ENCODE peak calls at places on chromosome 18, in seven cellular contexts. One of them, this sample, is unnamed.

GRCh38 chr18:9974279-9974915 is 60.6 kb downstream of the VAPA start:
- DNase-seq in NCI-H2107: no peak
- DNase-seq in HL-60: no peak
- DNase-seq in HT-29: no peak
- DNase-seq in NCI-H774: no peak
- DNase-seq in RPMI8226: no peak
- DNase-seq in fibroblast of mammary gland: no peak
- DNase-seq in this sample: no peak

GRCh38 chr18:57352761-57353136 is 392 bp downstream of the ST8SIA3 start:
- DNase-seq in NCI-H2107: peak; percentile 16
- DNase-seq in HL-60: no peak
- DNase-seq in HT-29: no peak
- DNase-seq in NCI-H774: no peak
- DNase-seq in RPMI8226: no peak
- DNase-seq in fibroblast of mammary gland: no peak
- DNase-seq in this sample: no peak

GRCh38 chr18:63031439-63031838 is 288.1 kb downstream of the BCL2 start:
- DNase-seq in NCI-H2107: no peak
- DNase-seq in HL-60: no peak
- DNase-seq in HT-29: no peak
- DNase-seq in NCI-H774: no peak
- DNase-seq in RPMI8226: no peak
- DNase-seq in fibroblast of mammary gland: no peak
- DNase-seq in this sample: no peak

GRCh38 chr18:57542801-57543427 is 43.6 kb downstream of the FECH start:
- DNase-seq in NCI-H2107: peak; percentile 40
- DNase-seq in HL-60: no peak
- DNase-seq in HT-29: no peak
- DNase-seq in NCI-H774: no peak
- DNase-seq in RPMI8226: no peak
- DNase-seq in fibroblast of mammary gland: peak; percentile 81
- DNase-seq in this sample: no peak

GRCh38 chr18:69220529-69220928 is 180.2 kb upstream of the DOK6 start:
- DNase-seq in NCI-H2107: no peak
- DNase-seq in HL-60: no peak
- DNase-seq in HT-29: no peak
- DNase-seq in NCI-H774: no peak
- DNase-seq in RPMI8226: no peak
- DNase-seq in fibroblast of mammary gland: no peak
- DNase-seq in this sample: no peak

GRCh38 chr18:21141678-21142422 is 30.2 kb upstream of the ROCK1 start:
- DNase-seq in NCI-H2107: no peak
- DNase-seq in HL-60: no peak
- DNase-seq in HT-29: no peak
- DNase-seq in NCI-H774: no peak
- DNase-seq in RPMI8226: no peak
- DNase-seq in fibroblast of mammary gland: peak; percentile 4
- DNase-seq in this sample: no peak

GRCh38 chr18:74040459-74041332 is 106.9 kb downstream of the FBXO15 start:
- DNase-seq in NCI-H2107: peak; percentile 9
- DNase-seq in HL-60: peak; percentile 82
- DNase-seq in HT-29: peak; percentile 24
- DNase-seq in NCI-H774: peak; percentile 33
- DNase-seq in RPMI8226: peak; percentile 40
- DNase-seq in fibroblast of mammary gland: peak; percentile 19
- DNase-seq in this sample: peak; percentile 7

GRCh38 chr18:1273469-1273868 is 368.8 kb downstream of the ADCYAP1 start:
- DNase-seq in NCI-H2107: no peak
- DNase-seq in HL-60: no peak
- DNase-seq in HT-29: no peak
- DNase-seq in NCI-H774: no peak
- DNase-seq in RPMI8226: no peak
- DNase-seq in fibroblast of mammary gland: no peak
- DNase-seq in this sample: no peak

GRCh38 chr18:3458952-3459853 is 9.2 kb downstream of the TGIF1 start:
- DNase-seq in NCI-H2107: no peak
- DNase-seq in HL-60: no peak
- DNase-seq in HT-29: peak; percentile 39
- DNase-seq in NCI-H774: no peak
- DNase-seq in RPMI8226: no peak
- DNase-seq in fibroblast of mammary gland: peak; percentile 87
- DNase-seq in this sample: no peak

GRCh38 chr18:12886498-12887126 is 2.6 kb upstream of the PTPN2 start:
- DNase-seq in NCI-H2107: no peak
- DNase-seq in HL-60: peak; percentile 51
- DNase-seq in HT-29: peak; percentile 69
- DNase-seq in NCI-H774: no peak
- DNase-seq in RPMI8226: peak; percentile 68
- DNase-seq in fibroblast of mammary gland: peak; percentile 20
- DNase-seq in this sample: no peak

GRCh38 chr18:59359576-59359952 is 499 bp upstream of the LMAN1 start:
- DNase-seq in NCI-H2107: no peak
- DNase-seq in HL-60: no peak
- DNase-seq in HT-29: no peak
- DNase-seq in NCI-H774: no peak
- DNase-seq in RPMI8226: no peak
- DNase-seq in fibroblast of mammary gland: no peak
- DNase-seq in this sample: no peak

GRCh38 chr18:28176933-28177827 is at the start of gene CDH2:
- DNase-seq in NCI-H2107: peak; percentile 24
- DNase-seq in HL-60: no peak
- DNase-seq in HT-29: no peak
- DNase-seq in NCI-H774: peak; percentile 90
- DNase-seq in RPMI8226: peak; percentile 80
- DNase-seq in fibroblast of mammary gland: peak; percentile 83
- DNase-seq in this sample: no peak

GRCh38 chr18:2146092-2146491 is 425.2 kb downstream of the METTL4 start:
- DNase-seq in NCI-H2107: no peak
- DNase-seq in HL-60: no peak
- DNase-seq in HT-29: no peak
- DNase-seq in NCI-H774: no peak
- DNase-seq in RPMI8226: no peak
- DNase-seq in fibroblast of mammary gland: no peak
- DNase-seq in this sample: no peak

GRCh38 chr18:56869189-56869777 is 218.1 kb downstream of the WDR7 start:
- DNase-seq in NCI-H2107: peak; percentile 45
- DNase-seq in HL-60: peak; percentile 57
- DNase-seq in HT-29: peak; percentile 28
- DNase-seq in NCI-H774: peak; percentile 23
- DNase-seq in RPMI8226: peak; percentile 55
- DNase-seq in fibroblast of mammary gland: peak; percentile 74
- DNase-seq in this sample: peak; percentile 56

GRCh38 chr18:53153281-53153680 is 813.3 kb downstream of the DCC start:
- DNase-seq in NCI-H2107: no peak
- DNase-seq in HL-60: peak; percentile 15
- DNase-seq in HT-29: peak; percentile 12
- DNase-seq in NCI-H774: no peak
- DNase-seq in RPMI8226: peak; percentile 11
- DNase-seq in fibroblast of mammary gland: peak; percentile 1
- DNase-seq in this sample: no peak

GRCh38 chr18:40939636-40940035 is 1015.4 kb upstream of the PIK3C3 start:
- DNase-seq in NCI-H2107: no peak
- DNase-seq in HL-60: no peak
- DNase-seq in HT-29: no peak
- DNase-seq in NCI-H774: no peak
- DNase-seq in RPMI8226: no peak
- DNase-seq in fibroblast of mammary gland: peak; percentile 34
- DNase-seq in this sample: no peak

GRCh38 chr18:5628512-5629255 is 84.9 kb upstream of the EPB41L3 start:
- DNase-seq in NCI-H2107: no peak
- DNase-seq in HL-60: no peak
- DNase-seq in HT-29: no peak
- DNase-seq in NCI-H774: no peak
- DNase-seq in RPMI8226: peak; percentile 14
- DNase-seq in fibroblast of mammary gland: peak; percentile 43
- DNase-seq in this sample: no peak

GRCh38 chr18:26429535-26429934 is 118.8 kb downstream of the KCTD1 start:
- DNase-seq in NCI-H2107: no peak
- DNase-seq in HL-60: no peak
- DNase-seq in HT-29: no peak
- DNase-seq in NCI-H774: no peak
- DNase-seq in RPMI8226: no peak
- DNase-seq in fibroblast of mammary gland: peak; percentile 90
- DNase-seq in this sample: peak; percentile 50

GRCh38 chr18:23069481-23069880 is 65.8 kb upstream of the CABLES1 start:
- DNase-seq in NCI-H2107: no peak
- DNase-seq in HL-60: peak; percentile 73
- DNase-seq in HT-29: no peak
- DNase-seq in NCI-H774: no peak
- DNase-seq in RPMI8226: no peak
- DNase-seq in fibroblast of mammary gland: no peak
- DNase-seq in this sample: no peak

GRCh38 chr18:63365909-63366269 is 1.1 kb downstream of the KDSR start:
- DNase-seq in NCI-H2107: no peak
- DNase-seq in HL-60: no peak
- DNase-seq in HT-29: no peak
- DNase-seq in NCI-H774: no peak
- DNase-seq in RPMI8226: no peak
- DNase-seq in fibroblast of mammary gland: no peak
- DNase-seq in this sample: no peak

GRCh38 chr18:11728247-11728646 is 39.2 kb downstream of the GNAL start:
- DNase-seq in NCI-H2107: no peak
- DNase-seq in HL-60: no peak
- DNase-seq in HT-29: peak; percentile 34
- DNase-seq in NCI-H774: no peak
- DNase-seq in RPMI8226: peak; percentile 36
- DNase-seq in fibroblast of mammary gland: peak; percentile 28
- DNase-seq in this sample: peak; percentile 52

GRCh38 chr18:13615432-13615861 is 110.9 kb downstream of the FAM210A start:
- DNase-seq in NCI-H2107: no peak
- DNase-seq in HL-60: no peak
- DNase-seq in HT-29: no peak
- DNase-seq in NCI-H774: no peak
- DNase-seq in RPMI8226: no peak
- DNase-seq in fibroblast of mammary gland: no peak
- DNase-seq in this sample: no peak

GRCh38 chr18:46320928-46321855 is 217.0 kb downstream of the HAUS1 start:
- DNase-seq in NCI-H2107: no peak
- DNase-seq in HL-60: no peak
- DNase-seq in HT-29: peak; percentile 52
- DNase-seq in NCI-H774: no peak
- DNase-seq in RPMI8226: no peak
- DNase-seq in fibroblast of mammary gland: peak; percentile 80
- DNase-seq in this sample: peak; percentile 69

GRCh38 chr18:3493501-3494244 is 43.7 kb downstream of the TGIF1 start:
- DNase-seq in NCI-H2107: no peak
- DNase-seq in HL-60: peak; percentile 45
- DNase-seq in HT-29: no peak
- DNase-seq in NCI-H774: no peak
- DNase-seq in RPMI8226: no peak
- DNase-seq in fibroblast of mammary gland: no peak
- DNase-seq in this sample: no peak

GRCh38 chr18:4986677-4987076 is 210.4 kb downstream of the AKAIN1 start:
- DNase-seq in NCI-H2107: no peak
- DNase-seq in HL-60: no peak
- DNase-seq in HT-29: no peak
- DNase-seq in NCI-H774: no peak
- DNase-seq in RPMI8226: no peak
- DNase-seq in fibroblast of mammary gland: no peak
- DNase-seq in this sample: no peak

GRCh38 chr18:22332590-22332989 is 85.1 kb downstream of the CTAGE1 start:
- DNase-seq in NCI-H2107: no peak
- DNase-seq in HL-60: peak; percentile 67
- DNase-seq in HT-29: no peak
- DNase-seq in NCI-H774: no peak
- DNase-seq in RPMI8226: peak; percentile 16
- DNase-seq in fibroblast of mammary gland: no peak
- DNase-seq in this sample: peak; percentile 7

GRCh38 chr18:477565-477964 is 22.9 kb downstream of the COLEC12 start:
- DNase-seq in NCI-H2107: no peak
- DNase-seq in HL-60: peak; percentile 65
- DNase-seq in HT-29: peak; percentile 58
- DNase-seq in NCI-H774: no peak
- DNase-seq in RPMI8226: peak; percentile 55
- DNase-seq in fibroblast of mammary gland: no peak
- DNase-seq in this sample: peak; percentile 66

GRCh38 chr18:12597775-12598174 is 60.1 kb downstream of the SPIRE1 start:
- DNase-seq in NCI-H2107: no peak
- DNase-seq in HL-60: no peak
- DNase-seq in HT-29: no peak
- DNase-seq in NCI-H774: no peak
- DNase-seq in RPMI8226: no peak
- DNase-seq in fibroblast of mammary gland: peak; percentile 81
- DNase-seq in this sample: peak; percentile 39

GRCh38 chr18:57149031-57149430 is 2.1 kb downstream of the BOD1L2 start:
- DNase-seq in NCI-H2107: no peak
- DNase-seq in HL-60: no peak
- DNase-seq in HT-29: no peak
- DNase-seq in NCI-H774: no peak
- DNase-seq in RPMI8226: no peak
- DNase-seq in fibroblast of mammary gland: no peak
- DNase-seq in this sample: no peak

GRCh38 chr18:63298393-63299015 is 21.1 kb downstream of the BCL2 start:
- DNase-seq in NCI-H2107: no peak
- DNase-seq in HL-60: no peak
- DNase-seq in HT-29: no peak
- DNase-seq in NCI-H774: no peak
- DNase-seq in RPMI8226: no peak
- DNase-seq in fibroblast of mammary gland: no peak
- DNase-seq in this sample: no peak

GRCh38 chr18:63979409-63979908 is 9.6 kb downstream of the SERPINB8 start:
- DNase-seq in NCI-H2107: peak; percentile 14
- DNase-seq in HL-60: peak; percentile 89
- DNase-seq in HT-29: peak; percentile 44
- DNase-seq in NCI-H774: peak; percentile 24
- DNase-seq in RPMI8226: peak; percentile 70
- DNase-seq in fibroblast of mammary gland: peak; percentile 69
- DNase-seq in this sample: peak; percentile 19

GRCh38 chr18:22601481-22601880 is 183.8 kb upstream of the CTAGE1 start:
- DNase-seq in NCI-H2107: no peak
- DNase-seq in HL-60: no peak
- DNase-seq in HT-29: no peak
- DNase-seq in NCI-H774: no peak
- DNase-seq in RPMI8226: no peak
- DNase-seq in fibroblast of mammary gland: no peak
- DNase-seq in this sample: no peak

GRCh38 chr18:2258954-2259353 is 312.4 kb downstream of the METTL4 start:
- DNase-seq in NCI-H2107: no peak
- DNase-seq in HL-60: no peak
- DNase-seq in HT-29: no peak
- DNase-seq in NCI-H774: no peak
- DNase-seq in RPMI8226: no peak
- DNase-seq in fibroblast of mammary gland: no peak
- DNase-seq in this sample: no peak

GRCh38 chr18:35478520-35479435 is 19.0 kb downstream of the INO80C start:
- DNase-seq in NCI-H2107: no peak
- DNase-seq in HL-60: no peak
- DNase-seq in HT-29: peak; percentile 69
- DNase-seq in NCI-H774: no peak
- DNase-seq in RPMI8226: no peak
- DNase-seq in fibroblast of mammary gland: peak; percentile 99
- DNase-seq in this sample: peak; percentile 95

GRCh38 chr18:58044370-58045264 is 591 bp downstream of the NEDD4L start:
- DNase-seq in NCI-H2107: peak; percentile 67
- DNase-seq in HL-60: peak; percentile 9
- DNase-seq in HT-29: no peak
- DNase-seq in NCI-H774: no peak
- DNase-seq in RPMI8226: peak; percentile 74
- DNase-seq in fibroblast of mammary gland: peak; percentile 22
- DNase-seq in this sample: peak; percentile 35

GRCh38 chr18:49612515-49613033 is 50.7 kb downstream of the LIPG start:
- DNase-seq in NCI-H2107: no peak
- DNase-seq in HL-60: no peak
- DNase-seq in HT-29: no peak
- DNase-seq in NCI-H774: no peak
- DNase-seq in RPMI8226: no peak
- DNase-seq in fibroblast of mammary gland: no peak
- DNase-seq in this sample: no peak

GRCh38 chr18:21669736-21670135 is 34.8 kb downstream of the ABHD3 start:
- DNase-seq in NCI-H2107: peak; percentile 1
- DNase-seq in HL-60: no peak
- DNase-seq in HT-29: no peak
- DNase-seq in NCI-H774: no peak
- DNase-seq in RPMI8226: no peak
- DNase-seq in fibroblast of mammary gland: no peak
- DNase-seq in this sample: peak; percentile 22

GRCh38 chr18:8847066-8847755 is 141.9 kb downstream of the MTCL1 start:
- DNase-seq in NCI-H2107: no peak
- DNase-seq in HL-60: no peak
- DNase-seq in HT-29: no peak
- DNase-seq in NCI-H774: no peak
- DNase-seq in RPMI8226: no peak
- DNase-seq in fibroblast of mammary gland: peak; percentile 80
- DNase-seq in this sample: no peak

This sample was measured in SW480.